ENCODE peak calls at places on chromosomes 13 and 19, in five cellular contexts. W is AG09309, C is cardiac fibroblast, J is activated B cell treated with CpG ODN at 0.5 μM for 24 hours, E is AG04449. Z is an unnamed sample.

GRCh38 chr13:31172535-31172934 is 10.8 kb upstream of the HSPH1 start:
- DNase-seq in J (no peak), E (peak), C (peak), W (peak), Z (no peak)

GRCh38 chr13:48275507-48275906 is 28.0 kb upstream of the RB1 start:
- DNase-seq in W (no peak), C (peak), E (no peak), J (no peak), Z (no peak)

GRCh38 chr19:23118400-23118799 is 1.6 kb downstream of the ZNF730 start:
- DNase-seq in C (no peak), E (no peak), W (no peak), J (no peak), Z (no peak)

GRCh38 chr13:107600986-107601385 is 614.4 kb downstream of the LIG4 start:
- DNase-seq in W (no peak), E (no peak), J (no peak), C (no peak), Z (no peak)

GRCh38 chr13:61316647-61317046 is 99.0 kb downstream of the PCDH20 start:
- DNase-seq in E (no peak), C (no peak), W (no peak), J (no peak), Z (no peak)

GRCh38 chr13:81551036-81551435 is 1210.1 kb upstream of the SPRY2 start:
- DNase-seq in J (no peak), C (no peak), E (no peak), W (no peak), Z (no peak)

GRCh38 chr19:10677796-10678195 is 23.4 kb upstream of the QTRT1 start:
- DNase-seq in J (no peak), E (no peak), W (no peak), C (no peak), Z (no peak)

GRCh38 chr13:20989883-20990282 is 71.5 kb downstream of the LATS2 start:
- DNase-seq in J (no peak), W (no peak), C (no peak), E (no peak), Z (no peak)

GRCh38 chr19:51136891-51137551 is 5.1 kb upstream of the SIGLEC7 start:
- DNase-seq in C (no peak), J (no peak), W (no peak), E (no peak), Z (no peak)

GRCh38 chr19:30226464-30227070 is 145.6 kb upstream of the ZNF536 start:
- DNase-seq in C (no peak), E (no peak), W (no peak), J (no peak), Z (no peak)

GRCh38 chr13:111158136-111158805 is 43.2 kb downstream of the ARHGEF7 start:
- DNase-seq in J (no peak), E (no peak), W (no peak), C (peak), Z (no peak)

GRCh38 chr13:46754812-46755211 is 42.1 kb downstream of the ESD start:
- DNase-seq in C (no peak), E (no peak), W (no peak), J (no peak), Z (no peak)

GRCh38 chr13:75760182-75760981 is 124.3 kb downstream of the LMO7 start:
- DNase-seq in C (peak), W (no peak), E (no peak), J (no peak), Z (no peak)

GRCh38 chr13:41311607-41312500 is 787 bp downstream of the NAA16 start:
- DNase-seq in W (no peak), J (no peak), E (no peak), C (peak), Z (peak)

GRCh38 chr13:73228546-73228945 is 169.7 kb downstream of the KLF5 start:
- DNase-seq in C (peak), J (no peak), W (no peak), E (no peak), Z (no peak)

GRCh38 chr19:615619-616018 is 17.7 kb downstream of the POLRMT start:
- DNase-seq in J (no peak), E (no peak), C (no peak), W (no peak), Z (no peak)

GRCh38 chr19:38118176-38118575 is 105.8 kb downstream of the DPF1 start:
- DNase-seq in E (no peak), J (no peak), C (no peak), W (no peak), Z (no peak)

GRCh38 chr13:60402022-60402421 is 5.0 kb downstream of the TDRD3 start:
- DNase-seq in C (peak), J (no peak), W (no peak), E (no peak), Z (no peak)

GRCh38 chr19:9171393-9171991 is 7.3 kb upstream of the OR7D2 start:
- DNase-seq in J (no peak), W (no peak), E (no peak), C (peak), Z (no peak)

GRCh38 chr13:49560270-49561063 is 24.9 kb downstream of the RCBTB1 start:
- DNase-seq in J (no peak), W (no peak), E (no peak), C (peak), Z (no peak)

DNA sequence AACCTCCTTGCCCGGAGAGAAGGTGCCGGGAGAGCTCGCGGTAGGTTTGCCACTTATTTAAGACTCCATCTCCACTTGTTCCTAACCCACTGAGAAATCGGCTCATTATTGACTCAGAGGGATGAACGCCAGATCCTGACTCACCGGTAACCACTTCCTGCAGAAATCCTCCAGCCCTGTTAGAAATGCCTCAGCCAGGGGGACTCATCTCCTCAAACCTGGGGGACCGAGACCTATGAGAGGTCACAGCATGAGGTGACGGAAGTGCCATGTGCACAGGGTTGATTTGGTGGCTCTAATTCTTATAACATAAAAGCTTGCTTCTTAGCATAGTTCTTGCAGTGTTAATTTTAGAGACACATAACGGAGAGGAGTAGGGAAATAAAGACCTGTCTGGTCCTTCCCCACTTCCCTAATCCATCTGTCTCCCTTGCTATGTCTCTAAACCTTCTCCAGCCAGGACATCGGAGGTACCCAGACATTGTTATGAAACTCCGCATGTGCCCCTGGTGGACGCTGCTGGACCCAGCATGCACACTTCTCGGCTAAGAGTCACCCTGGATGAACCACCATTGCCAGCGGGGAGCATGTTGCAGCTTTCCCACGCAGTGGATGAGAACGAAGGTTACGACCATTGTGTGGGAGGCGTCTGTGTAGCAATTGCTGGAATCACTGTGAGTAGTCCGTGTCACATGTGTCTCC is 158.9 kb downstream of the EFNB2 start:
- DNase-seq in J (no peak), W (peak), E (peak), C (peak), Z (no peak)
- TF ChIP-seq CTCF in J (no peak), W (peak), E (no peak), C (peak), Z (no peak)

DNA sequence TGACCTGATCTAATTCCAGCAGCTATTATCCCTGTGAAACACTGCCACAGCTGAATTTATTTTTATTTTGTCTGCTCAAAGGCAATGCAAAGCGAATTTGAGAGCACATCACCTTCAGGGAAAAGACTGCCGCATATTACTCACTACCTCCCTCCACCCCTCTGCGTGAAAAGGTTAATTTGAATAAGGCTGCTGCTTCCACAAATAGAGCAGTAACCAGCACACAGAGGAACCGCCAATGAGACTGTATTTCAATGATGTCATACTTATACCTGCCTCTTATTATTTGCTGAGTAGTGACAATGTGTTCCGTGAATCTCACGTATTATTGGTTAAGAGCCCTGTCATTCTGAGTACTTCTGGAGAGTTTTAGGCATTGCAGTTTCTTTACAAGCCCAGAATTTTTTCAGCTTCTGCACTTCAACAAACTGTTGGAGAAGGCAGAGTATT is 156.1 kb upstream of the KLF12 start:
- DNase-seq in C (peak), W (peak), E (no peak), J (peak), Z (peak)
- TF ChIP-seq CTCF in C (no peak), W (no peak), E (no peak), J (no peak), Z (no peak)

GRCh38 chr13:113843063-113843654 is 20.7 kb downstream of the GAS6 start:
- DNase-seq in E (no peak), C (no peak), W (no peak), J (no peak), Z (no peak)

GRCh38 chr13:113845055-113845454 is 18.8 kb downstream of the GAS6 start:
- DNase-seq in W (no peak), E (no peak), C (no peak), J (no peak), Z (no peak)

GRCh38 chr13:113845723-113846638 is 17.9 kb downstream of the GAS6 start:
- DNase-seq in E (no peak), W (no peak), J (no peak), C (no peak), Z (no peak)

GRCh38 chr13:113842336-113843062 is 21.4 kb downstream of the GAS6 start:
- DNase-seq in J (no peak), C (no peak), W (no peak), E (no peak), Z (no peak)

DNA sequence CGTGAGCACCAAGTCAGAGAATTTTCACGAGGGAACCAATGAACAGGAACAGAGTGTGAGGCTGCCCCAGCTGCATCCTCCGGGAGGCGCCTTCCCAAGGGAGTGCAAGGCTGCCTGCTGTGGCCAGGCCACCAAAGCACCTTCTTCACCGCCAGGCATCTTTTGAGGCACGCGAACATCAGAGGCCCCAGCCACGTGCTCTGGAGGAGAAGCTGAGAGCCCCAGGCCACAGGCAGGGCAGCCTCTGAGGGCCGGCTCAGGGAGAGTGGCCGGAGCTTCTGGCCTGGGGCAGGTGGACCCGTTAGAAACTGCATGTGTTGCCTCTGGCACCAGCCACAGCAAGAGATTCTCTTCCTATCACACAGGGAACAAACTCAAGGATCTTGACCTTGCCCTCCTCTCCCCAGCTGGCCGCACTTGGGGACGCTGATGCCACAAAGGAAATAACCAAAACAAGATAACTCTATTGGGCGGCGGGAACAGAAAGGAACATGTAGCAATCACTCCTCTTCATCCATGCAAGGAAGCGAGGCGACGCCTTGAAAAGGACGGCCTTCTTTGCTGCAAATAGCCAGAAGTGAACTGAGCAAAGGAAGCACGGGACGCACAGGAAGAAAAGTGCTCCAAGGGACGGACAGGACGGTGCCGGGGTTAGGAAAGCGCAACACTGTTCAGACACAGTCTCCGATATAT is 19.9 kb downstream of the GAS6 start:
- DNase-seq in E (no peak), J (no peak), C (no peak), W (no peak), Z (no peak)
- TF ChIP-seq CTCF in E (no peak), J (no peak), C (no peak), W (no peak), Z (no peak)

GRCh38 chr19:53808710-53809125 is 15.4 kb downstream of the NLRP12 start:
- DNase-seq in C (peak), J (no peak), E (no peak), W (no peak), Z (no peak)
- TF ChIP-seq CTCF in C (peak), J (no peak), E (peak), W (peak), Z (no peak)

GRCh38 chr19:33997690-33998089 is 174.6 kb upstream of the LSM14A start:
- DNase-seq in J (no peak), W (no peak), E (no peak), C (peak), Z (no peak)
- TF ChIP-seq CTCF in J (no peak), W (peak), E (no peak), C (no peak), Z (no peak)

DNA sequence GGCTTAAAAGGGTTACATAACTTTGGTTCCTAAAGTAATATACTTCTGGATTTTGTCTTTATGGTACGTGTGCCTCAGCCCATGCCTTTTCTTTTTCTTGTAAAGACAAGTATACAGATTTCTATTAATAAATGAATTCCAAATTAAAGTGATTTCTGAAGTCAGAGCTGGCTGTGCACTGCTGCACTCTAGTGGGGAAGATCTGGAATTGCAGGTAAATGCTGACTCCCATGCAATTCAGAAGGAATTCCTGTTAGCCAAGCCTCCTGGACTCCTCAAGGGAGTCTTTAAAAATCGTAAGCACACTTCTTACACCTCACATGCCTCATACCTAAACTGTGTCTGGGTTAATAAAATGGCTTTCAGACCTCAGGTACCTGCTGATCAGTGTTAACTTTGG is 118.4 kb upstream of the SLC7A1 start:
- DNase-seq in C (peak), J (no peak), W (no peak), E (no peak), Z (no peak)
- TF ChIP-seq CTCF in C (peak), J (no peak), W (peak), E (peak), Z (peak)

GRCh38 chr19:56917998-56918397 is 77.5 kb upstream of the PEG3 start:
- DNase-seq in C (no peak), E (no peak), W (no peak), J (no peak), Z (no peak)
- TF ChIP-seq CTCF in C (no peak), E (no peak), W (no peak), J (no peak), Z (no peak)

GRCh38 chr13:22648325-22648758 is 532.4 kb upstream of the SGCG start:
- DNase-seq in C (no peak), W (no peak), J (no peak), E (no peak), Z (no peak)
- TF ChIP-seq CTCF in C (no peak), W (no peak), J (no peak), E (no peak), Z (no peak)

DNA sequence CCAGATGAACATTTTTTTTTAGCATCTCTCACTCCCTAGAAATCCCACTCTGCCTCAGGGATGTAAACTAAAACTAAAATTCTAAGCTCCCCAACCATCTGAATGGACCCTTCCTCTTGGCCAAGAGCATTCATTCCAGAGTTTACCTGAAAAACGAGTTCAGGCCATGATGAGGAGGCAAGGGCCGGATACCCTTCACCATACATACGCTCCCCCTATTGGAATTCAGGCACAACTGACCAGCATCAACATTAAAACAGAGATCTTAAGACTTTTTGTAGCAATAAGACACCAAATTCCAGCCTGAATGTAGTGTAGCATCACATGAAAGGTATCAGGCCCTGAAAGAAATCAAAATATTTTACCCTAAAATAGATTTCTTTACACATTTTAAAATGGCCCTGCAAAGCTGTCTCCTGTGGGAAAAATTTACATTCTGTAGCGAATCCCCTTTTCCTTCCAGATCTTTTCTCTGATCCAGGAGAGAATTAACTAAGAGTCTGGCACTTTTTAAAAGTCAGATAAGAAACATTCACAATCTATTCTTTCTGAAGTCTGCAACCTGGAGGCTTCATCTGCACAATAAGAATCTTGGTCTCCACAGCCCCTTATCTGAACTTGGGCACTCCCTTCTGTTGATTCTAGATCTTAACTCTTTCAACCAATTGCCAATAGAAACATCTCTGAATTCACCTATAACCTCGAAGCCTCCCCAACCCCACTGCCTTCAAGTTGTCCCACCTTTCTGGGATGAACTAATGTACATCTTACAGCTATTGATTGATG is 888.5 kb downstream of the UQCRFS1 start:
- DNase-seq in E (no peak), J (no peak), C (no peak), W (no peak), Z (no peak)
- TF ChIP-seq CTCF in E (no peak), J (no peak), C (no peak), W (no peak), Z (no peak)

GRCh38 chr19:18780081-18780480 is 11.0 kb downstream of the COMP start:
- DNase-seq in C (no peak), W (no peak), J (no peak), E (no peak), Z (no peak)

GRCh38 chr19:18778826-18779354 is 12.2 kb downstream of the COMP start:
- DNase-seq in C (no peak), W (no peak), E (no peak), J (no peak), Z (no peak)

GRCh38 chr19:18781047-18781600 is 10.0 kb downstream of the COMP start:
- DNase-seq in E (no peak), J (no peak), W (no peak), C (no peak), Z (no peak)

GRCh38 chr19:18781885-18782527 is 9.1 kb downstream of the COMP start:
- DNase-seq in W (no peak), J (no peak), E (no peak), C (no peak), Z (no peak)

DNA sequence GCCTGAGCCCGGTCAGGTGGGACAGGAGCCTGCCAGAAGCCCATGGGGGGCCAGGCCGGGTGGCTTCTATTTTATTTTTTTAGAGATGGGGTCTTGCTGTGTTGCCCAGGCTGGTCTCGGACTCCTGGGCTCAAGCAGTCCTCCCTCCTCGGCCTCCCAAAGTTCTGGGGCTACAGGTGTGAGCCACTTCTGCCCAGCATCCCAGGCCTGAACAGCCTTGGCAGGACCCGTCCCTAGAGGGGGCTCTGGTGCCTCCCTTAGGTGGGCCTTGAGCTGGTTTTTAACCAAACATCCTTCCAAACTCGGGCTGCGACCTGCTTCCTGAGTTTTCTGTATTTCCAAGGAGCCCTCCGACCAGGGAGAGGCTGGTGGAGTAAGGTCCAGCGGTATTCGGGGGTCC is 10.5 kb downstream of the COMP start:
- DNase-seq in C (no peak), W (no peak), E (no peak), J (no peak), Z (no peak)
- TF ChIP-seq CTCF in C (no peak), W (peak), E (no peak), J (no peak), Z (no peak)

Z was measured in natural killer cell.